ENCODE peak calls at places on chromosomes 7 and 10, in six cellular contexts. R, Y, K, T, E and F are unnamed samples.

GRCh38 chr7:953547-954327 is 743 bp downstream of the ADAP1 start:
- DNase-seq in Y (no peak), E (peak), R (no peak), T (peak), K (no peak), F (no peak)

GRCh38 chr7:140390466-140391190 is 7.7 kb downstream of the SLC37A3 start:
- DNase-seq in E (no peak), Y (no peak), K (no peak), T (peak), R (peak), F (peak)

GRCh38 chr7:81594767-81595166 is 175.1 kb downstream of the HGF start:
- DNase-seq in T (no peak), K (no peak), E (no peak), R (no peak), Y (no peak), F (no peak)

GRCh38 chr10:33546031-33546430 is 211.6 kb upstream of the NRP1 start:
- DNase-seq in K (no peak), R (no peak), T (no peak), E (no peak), Y (no peak), F (no peak)

GRCh38 chr10:14325325-14325955 is 5.3 kb downstream of the FRMD4A start:
- DNase-seq in T (peak), Y (no peak), E (no peak), R (peak), K (peak), F (peak)

GRCh38 chr10:77372400-77372799 is 265.2 kb downstream of the KCNMA1 start:
- DNase-seq in Y (no peak), E (no peak), K (no peak), T (no peak), R (no peak), F (no peak)

GRCh38 chr10:79392020-79392398 is 44.7 kb downstream of the PPIF start:
- DNase-seq in Y (no peak), K (no peak), T (no peak), R (no peak), E (no peak), F (no peak)

GRCh38 chr10:42523098-42523497 is 115.3 kb downstream of the ZNF33B start:
- DNase-seq in T (no peak), E (no peak), K (no peak), R (no peak), Y (no peak), F (no peak)

GRCh38 chr7:129266181-129266580 is 41.4 kb downstream of the AHCYL2 start:
- DNase-seq in Y (no peak), E (no peak), T (no peak), K (no peak), R (no peak), F (no peak)

GRCh38 chr7:103680161-103681144 is 234.4 kb upstream of the SLC26A5 start:
- DNase-seq in Y (no peak), K (no peak), E (no peak), R (no peak), T (no peak), F (no peak)

GRCh38 chr7:128091106-128091505 is 59.9 kb upstream of the LRRC4 start:
- DNase-seq in E (no peak), T (no peak), R (no peak), K (no peak), Y (no peak), F (no peak)

GRCh38 chr7:65251851-65252620 is 121.6 kb upstream of the ZNF92 start:
- DNase-seq in Y (peak), R (peak), E (peak), K (no peak), T (peak), F (peak)

GRCh38 chr10:94194256-94194655 is 168.5 kb downstream of the NOC3L start:
- DNase-seq in Y (no peak), R (no peak), E (peak), T (no peak), K (no peak), F (no peak)

GRCh38 chr10:3067045-3067858 is at the start of gene PFKP:
- DNase-seq in T (peak), R (peak), K (peak), Y (peak), E (peak), F (peak)

GRCh38 chr7:155495440-155496248 is 37.7 kb downstream of the EN2 start:
- DNase-seq in Y (no peak), K (no peak), E (no peak), T (no peak), R (no peak), F (no peak)

GRCh38 chr10:6014241-6014761 is 37.0 kb upstream of the IL15RA start:
- DNase-seq in T (peak), K (no peak), E (peak), Y (peak), R (peak), F (peak)

GRCh38 chr10:14750900-14751575 is 23.7 kb downstream of the FAM107B start:
- DNase-seq in T (no peak), Y (no peak), E (no peak), K (no peak), R (no peak), F (peak)

GRCh38 chr10:19209319-19209718 is 160.7 kb downstream of the MALRD1 start:
- DNase-seq in E (no peak), Y (no peak), R (no peak), T (no peak), K (no peak), F (no peak)

GRCh38 chr10:85262992-85263391 is 934.6 kb downstream of the CCSER2 start:
- DNase-seq in K (no peak), T (no peak), E (no peak), Y (no peak), R (no peak), F (no peak)

GRCh38 chr10:97336446-97336845 is 1.9 kb upstream of the FRAT2 start:
- DNase-seq in E (no peak), T (no peak), Y (no peak), R (no peak), K (no peak), F (peak)

GRCh38 chr7:45390180-45390579 is 184.0 kb upstream of the ADCY1 start:
- DNase-seq in T (no peak), K (no peak), E (no peak), Y (no peak), R (no peak), F (no peak)

GRCh38 chr7:21580073-21580521 is 37.3 kb downstream of the DNAH11 start:
- DNase-seq in T (no peak), Y (peak), K (no peak), E (peak), R (peak), F (no peak)

GRCh38 chr7:34080513-34080912 is 175.2 kb downstream of the BMPER start:
- DNase-seq in R (no peak), E (no peak), Y (no peak), K (no peak), T (no peak), F (no peak)

GRCh38 chr10:11242443-11243386 is 225.0 kb downstream of the CELF2 start:
- DNase-seq in T (no peak), K (no peak), E (no peak), Y (no peak), R (peak), F (peak)

GRCh38 chr10:101833466-101833865 is 10.1 kb downstream of the KCNIP2 start:
- DNase-seq in R (no peak), K (no peak), Y (no peak), T (no peak), E (no peak), F (no peak)

GRCh38 chr7:140638311-140638791 is 2.3 kb downstream of the DENND2A start:
- DNase-seq in E (no peak), Y (no peak), T (no peak), K (no peak), R (no peak), F (no peak)

GRCh38 chr7:112056409-112056808 is 149.8 kb downstream of the DOCK4 start:
- DNase-seq in Y (no peak), K (no peak), T (no peak), E (no peak), R (peak), F (no peak)

GRCh38 chr10:111967116-111967515 is 216.4 kb downstream of the GPAM start:
- DNase-seq in Y (no peak), E (no peak), T (no peak), R (no peak), K (no peak), F (no peak)

GRCh38 chr7:133081605-133082389 is at the start of gene CHCHD3:
- DNase-seq in T (peak), Y (peak), E (peak), K (peak), R (peak), F (peak)

GRCh38 chr7:99562832-99563231 is 4.4 kb downstream of the ZNF655 start:
- DNase-seq in T (no peak), Y (no peak), E (peak), K (peak), R (no peak), F (no peak)

GRCh38 chr10:13349776-13350274 is 1.7 kb upstream of the SEPHS1 start:
- DNase-seq in K (peak), R (no peak), Y (peak), E (peak), T (peak), F (no peak)

GRCh38 chr10:124550305-124551034 is 88.8 kb downstream of the LHPP start:
- DNase-seq in E (no peak), Y (no peak), T (no peak), R (no peak), K (no peak), F (no peak)

GRCh38 chr7:960269-960871 is 5.9 kb upstream of the ADAP1 start:
- DNase-seq in T (no peak), K (no peak), Y (no peak), R (no peak), E (no peak), F (no peak)

GRCh38 chr10:83862723-83863122 is 276.6 kb upstream of the GHITM start:
- DNase-seq in Y (no peak), R (no peak), T (no peak), E (no peak), K (no peak), F (no peak)

GRCh38 chr7:40194743-40195142 is 59.9 kb downstream of the SUGCT start:
- DNase-seq in T (no peak), Y (no peak), R (no peak), K (no peak), E (no peak), F (no peak)

GRCh38 chr7:95669513-95669912 is 73.2 kb upstream of the PDK4 start:
- DNase-seq in R (no peak), K (no peak), E (no peak), Y (no peak), T (no peak), F (no peak)

GRCh38 chr10:79286318-79286951 is 60.8 kb upstream of the PPIF start:
- DNase-seq in Y (no peak), K (peak), R (peak), T (peak), E (peak), F (peak)